ENCODE peak calls at places on chromosome 11, in nine cellular contexts. B is pancreas, O is body of pancreas, F is left lung, L is transverse colon, R is ovary, W is mesendoderm, V is GM23248, S is hepatocyte. T is an unnamed sample.
A peak's percentile ranks its signal among the peaks of the same experiment; 100 is the strongest.

GRCh38 chr11:64035581-64035980 is at the start of gene FLRT1:
- DNase-seq in V (peak; percentile 38), F (no peak), S (no peak), R (no peak), W (no peak), B (no peak), O (no peak), L (no peak), T (no peak)

GRCh38 chr11:24714601-24715000 is 217.7 kb downstream of the LUZP2 start:
- DNase-seq in B (no peak), S (no peak), R (no peak), O (no peak), F (no peak), L (no peak), V (no peak), W (no peak), T (no peak)

GRCh38 chr11:64859542-64860414 is 15.3 kb upstream of the CDC42BPG start:
- DNase-seq in B (no peak), W (no peak), V (no peak), S (no peak), O (no peak), R (no peak), L (peak; percentile 62), F (peak; percentile 75), T (peak; percentile 69)

GRCh38 chr11:18383388-18384156 is 10.8 kb upstream of the LDHA start:
- DNase-seq in B (no peak), F (peak; percentile 82), O (peak; percentile 69), R (peak; percentile 43), V (peak; percentile 100), W (peak; percentile 81), S (peak; percentile 92), L (peak; percentile 83), T (peak; percentile 74)

GRCh38 chr11:64207247-64208085 is 945 bp downstream of the FERMT3 start:
- DNase-seq in V (peak; percentile 90), S (no peak), R (peak; percentile 50), L (peak; percentile 74), F (peak; percentile 92), B (peak; percentile 60), O (peak; percentile 41), W (peak; percentile 77), T (peak; percentile 75)

GRCh38 chr11:36492724-36493304 is 17.3 kb downstream of the TRAF6 start:
- DNase-seq in V (peak; percentile 63), W (peak; percentile 54), B (no peak), F (no peak), O (no peak), S (peak; percentile 59), L (no peak), R (no peak), T (no peak)

GRCh38 chr11:36509265-36509664 is 807 bp downstream of the TRAF6 start:
- DNase-seq in F (no peak), O (peak; percentile 42), B (no peak), S (peak; percentile 54), W (peak; percentile 61), L (no peak), V (peak; percentile 68), R (no peak), T (peak; percentile 10)

GRCh38 chr11:60265373-60266214 is 14.9 kb upstream of the MS4A4A start:
- DNase-seq in L (no peak), F (no peak), W (peak; percentile 62), B (no peak), R (no peak), O (no peak), V (peak; percentile 42), S (peak; percentile 39), T (no peak)

GRCh38 chr11:94638278-94638901 is 71.2 kb downstream of the PIWIL4 start:
- DNase-seq in W (peak; percentile 83), S (no peak), V (peak; percentile 24), B (no peak), F (no peak), L (no peak), O (no peak), R (no peak), T (peak; percentile 4)

GRCh38 chr11:13923716-13924650 is 38.5 kb upstream of the SPON1 start:
- DNase-seq in W (no peak), R (no peak), L (no peak), F (no peak), O (no peak), B (no peak), V (no peak), S (no peak), T (peak; percentile 45)

GRCh38 chr11:66958956-66959274 is 732 bp upstream of the PC start:
- DNase-seq in O (no peak), S (no peak), B (no peak), W (no peak), L (no peak), V (peak; percentile 15), F (no peak), R (no peak), T (no peak)

GRCh38 chr11:9613830-9614762 is 40.6 kb downstream of the WEE1 start:
- DNase-seq in O (peak; percentile 92), S (peak; percentile 94), V (peak; percentile 91), W (peak; percentile 94), L (peak; percentile 91), B (peak; percentile 97), R (peak; percentile 83), F (peak; percentile 99), T (peak; percentile 81)

GRCh38 chr11:38990139-38990538 is 2392.1 kb upstream of the RAG2 start:
- DNase-seq in R (no peak), B (no peak), O (no peak), V (no peak), L (peak; percentile 14), S (no peak), F (no peak), W (no peak), T (no peak)

GRCh38 chr11:2751523-2752203 is 51.9 kb upstream of the KCNQ1OT1 start:
- DNase-seq in B (peak; percentile 48), L (peak; percentile 2), F (peak; percentile 57), R (peak; percentile 14), V (no peak), O (peak; percentile 1), S (no peak), W (no peak), T (no peak)

GRCh38 chr11:7591992-7592391 is 78.2 kb downstream of the PPFIBP2 start:
- DNase-seq in S (no peak), O (no peak), L (no peak), F (no peak), V (no peak), B (no peak), W (no peak), R (no peak), T (no peak)

GRCh38 chr11:61473370-61474025 is 35.1 kb upstream of the LRRC10B start:
- DNase-seq in W (no peak), F (no peak), B (no peak), R (no peak), O (no peak), S (no peak), L (no peak), V (peak; percentile 77), T (no peak)

GRCh38 chr11:64518928-64519327 is 72.1 kb upstream of the SLC22A12 start:
- DNase-seq in W (no peak), L (no peak), F (no peak), R (no peak), O (no peak), V (no peak), B (no peak), S (no peak), T (no peak)

GRCh38 chr11:5390210-5390609 is 6.6 kb downstream of the OR51M1 start:
- DNase-seq in V (no peak), B (no peak), L (no peak), F (no peak), R (no peak), O (no peak), S (no peak), W (no peak), T (no peak)

GRCh38 chr11:126339866-126340434 is 15.5 kb upstream of the ST3GAL4 start:
- DNase-seq in F (no peak), W (no peak), R (no peak), O (peak; percentile 41), B (no peak), L (no peak), V (peak; percentile 32), S (no peak), T (no peak)

GRCh38 chr11:118628031-118628430 is 20.6 kb downstream of the PHLDB1 start:
- DNase-seq in S (no peak), L (no peak), V (no peak), B (no peak), F (peak; percentile 71), R (no peak), O (no peak), W (no peak), T (no peak)
- H3K4me1 ChIP-seq in S (peaks cover 5% of the 10 kb centered on the region), L (peaks cover 36% of the 10 kb centered on the region), V (peaks cover 29% of the 10 kb centered on the region), B (no peaks in the 10 kb centered on the region), F (peaks cover 32% of the 10 kb centered on the region), R (peaks cover 3% of the 10 kb centered on the region), O (peaks cover 12% of the 10 kb centered on the region), W (no peaks in the 10 kb centered on the region), T (no peaks in the 10 kb centered on the region)

GRCh38 chr11:16153951-16154350 is 202.4 kb downstream of the SOX6 start:
- DNase-seq in F (no peak), B (no peak), O (no peak), V (no peak), R (no peak), S (no peak), W (no peak), L (no peak), T (no peak)
- H3K4me1 ChIP-seq in F (no peaks in the 10 kb centered on the region), B (peaks cover 54% of the 10 kb centered on the region), O (peaks cover 56% of the 10 kb centered on the region), V (no peaks in the 10 kb centered on the region), R (no peaks in the 10 kb centered on the region), S (peaks cover 20% of the 10 kb centered on the region), W (no peaks in the 10 kb centered on the region), L (peaks cover 5% of the 10 kb centered on the region), T (no peaks in the 10 kb centered on the region)

DNA sequence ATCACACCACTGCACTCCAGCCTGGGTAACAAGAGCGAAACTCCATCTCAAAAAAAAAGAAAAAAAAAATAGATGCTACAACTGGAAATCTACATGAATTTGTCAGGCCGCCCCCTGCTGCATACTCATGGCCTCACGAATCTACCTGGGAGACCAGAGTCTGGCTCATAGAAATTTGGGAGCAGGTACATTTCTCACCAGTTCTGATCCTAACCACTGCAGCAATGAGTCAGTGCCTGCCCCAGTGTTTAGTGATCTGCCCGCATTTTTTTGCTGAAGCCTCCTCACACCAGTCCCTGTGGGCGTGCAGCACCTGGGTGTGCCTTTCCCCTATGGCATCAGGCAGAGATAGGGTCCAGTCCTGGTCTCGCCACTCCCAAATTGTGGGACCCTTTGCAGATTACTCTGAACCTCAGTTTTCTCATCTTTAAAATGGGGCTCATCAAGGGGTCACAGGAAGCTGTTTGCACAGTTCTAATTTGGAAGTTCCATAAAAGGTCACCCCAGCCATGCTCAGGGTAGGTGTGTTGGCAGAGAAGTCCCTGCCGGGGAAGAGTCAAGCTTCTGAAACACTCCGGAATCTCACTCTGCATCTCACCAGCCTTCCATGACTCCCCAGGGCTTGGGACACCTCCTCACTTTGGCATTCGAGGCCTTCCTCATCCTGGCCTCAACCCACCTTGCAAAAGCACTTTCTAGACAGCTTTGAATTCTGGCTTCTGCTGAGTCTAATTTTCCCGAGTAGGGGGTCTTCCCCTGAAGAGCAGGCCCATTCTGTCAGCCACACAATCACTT is 39.3 kb upstream of the LINC01488 start:
- DNase-seq in W (peak; percentile 38), L (no peak), B (no peak), F (no peak), O (no peak), S (no peak), R (no peak), V (peak; percentile 68), T (no peak)
- H3K4me1 ChIP-seq in W (peaks cover 12% of the 10 kb centered on the region), L (peaks cover 20% of the 10 kb centered on the region), B (peaks cover 7% of the 10 kb centered on the region), F (peaks cover 34% of the 10 kb centered on the region), O (peaks cover 33% of the 10 kb centered on the region), S (peaks cover 36% of the 10 kb centered on the region), R (peaks cover 1% of the 10 kb centered on the region), V (peaks cover 33% of the 10 kb centered on the region), T (peaks cover 5% of the 10 kb centered on the region)

DNA sequence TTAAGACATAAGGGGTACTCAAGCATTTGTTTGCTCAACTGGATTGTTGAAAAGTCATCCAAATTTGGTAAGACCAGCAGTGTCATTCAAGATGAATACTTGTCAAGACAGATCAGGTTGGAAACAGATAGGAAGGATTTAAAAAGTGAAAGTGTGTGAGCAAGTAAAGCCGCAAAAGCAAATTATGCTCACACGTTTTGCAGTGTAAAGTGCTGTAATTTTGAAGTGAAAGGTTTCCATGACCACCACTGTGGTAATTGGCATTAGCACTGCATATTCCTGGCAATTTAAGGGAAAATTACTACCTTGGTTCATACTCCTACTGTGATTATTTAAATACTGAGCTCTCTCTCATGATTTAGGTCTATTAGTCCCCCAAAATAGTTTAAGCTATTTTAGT is 704.1 kb upstream of the CCDC179 start:
- DNase-seq in V (no peak), F (no peak), S (no peak), L (no peak), O (no peak), W (peak; percentile 10), B (no peak), R (no peak), T (no peak)
- H3K4me1 ChIP-seq in V (no peaks in the 10 kb centered on the region), F (no peaks in the 10 kb centered on the region), S (no peaks in the 10 kb centered on the region), L (no peaks in the 10 kb centered on the region), O (no peaks in the 10 kb centered on the region), W (peaks cover 2% of the 10 kb centered on the region), B (no peaks in the 10 kb centered on the region), R (no peaks in the 10 kb centered on the region), T (no peaks in the 10 kb centered on the region)